ENCODE peak calls at places on chromosomes 1 and 21, in six cellular contexts. E is NB4, V is right lobe of liver, N is heart left ventricle, C is stomach, G is transverse colon. J is an unnamed sample.

GRCh38 chr1:227902641-227902990 is 45.1 kb downstream of the WNT9A start:
- DNase-seq in E (no peak), V (no peak), N (peak), C (no peak), G (no peak), J (peak)

GRCh38 chr1:172254521-172255222 is 165.8 kb upstream of the C1orf105 start:
- DNase-seq in E (peak), V (no peak), N (no peak), C (no peak), G (no peak), J (no peak)

GRCh38 chr1:108816049-108816882 is 40.6 kb downstream of the AKNAD1 start:
- DNase-seq in E (no peak), V (peak), N (peak), C (peak), G (peak), J (no peak)

GRCh38 chr1:156128749-156129682 is 14.5 kb downstream of the LMNA start:
- DNase-seq in E (peak), V (no peak), N (no peak), C (no peak), G (peak), J (no peak)

GRCh38 chr1:235917267-235917811 is 50.6 kb upstream of the LYST start:
- DNase-seq in E (peak), V (peak), N (no peak), C (peak), G (peak), J (no peak)

GRCh38 chr1:161096514-161096913 is 1.6 kb upstream of the KLHDC9 start:
- DNase-seq in E (no peak), V (no peak), N (no peak), C (no peak), G (no peak), J (no peak)

GRCh38 chr1:111842411-111842810 is 86.7 kb downstream of the DDX20 start:
- DNase-seq in E (no peak), V (no peak), N (no peak), C (no peak), G (no peak), J (no peak)

GRCh38 chr21:25005388-25005787 is 601.9 kb downstream of the MRPL39 start:
- DNase-seq in E (peak), V (no peak), N (no peak), C (no peak), G (no peak), J (no peak)

GRCh38 chr1:176206006-176206960 is 803 bp downstream of the COP1 start:
- DNase-seq in E (peak), V (peak), N (no peak), C (peak), G (peak), J (peak)

GRCh38 chr1:38826886-38827285 is 32.7 kb downstream of the RRAGC start:
- DNase-seq in E (no peak), V (no peak), N (no peak), C (no peak), G (no peak), J (no peak)

GRCh38 chr1:7640350-7640749 is 130.7 kb upstream of the VAMP3 start:
- DNase-seq in E (no peak), V (no peak), N (peak), C (no peak), G (no peak), J (peak)

GRCh38 chr1:36446261-36446660 is 4.0 kb downstream of the OSCP1 start:
- DNase-seq in E (peak), V (no peak), N (peak), C (no peak), G (no peak), J (peak)

GRCh38 chr1:7847599-7847998 is 5.3 kb downstream of the UTS2 start:
- DNase-seq in E (no peak), V (no peak), N (no peak), C (no peak), G (no peak), J (no peak)

GRCh38 chr1:156668801-156669637 is 8.2 kb downstream of the NES start:
- DNase-seq in E (no peak), V (no peak), N (no peak), C (no peak), G (no peak), J (no peak)

GRCh38 chr1:214380986-214381695 is 100.2 kb downstream of the SMYD2 start:
- DNase-seq in E (no peak), V (no peak), N (no peak), C (no peak), G (no peak), J (no peak)

GRCh38 chr1:192489046-192489445 is 86.5 kb upstream of the RGS1 start:
- DNase-seq in E (no peak), V (no peak), N (no peak), C (no peak), G (no peak), J (no peak)

DNA sequence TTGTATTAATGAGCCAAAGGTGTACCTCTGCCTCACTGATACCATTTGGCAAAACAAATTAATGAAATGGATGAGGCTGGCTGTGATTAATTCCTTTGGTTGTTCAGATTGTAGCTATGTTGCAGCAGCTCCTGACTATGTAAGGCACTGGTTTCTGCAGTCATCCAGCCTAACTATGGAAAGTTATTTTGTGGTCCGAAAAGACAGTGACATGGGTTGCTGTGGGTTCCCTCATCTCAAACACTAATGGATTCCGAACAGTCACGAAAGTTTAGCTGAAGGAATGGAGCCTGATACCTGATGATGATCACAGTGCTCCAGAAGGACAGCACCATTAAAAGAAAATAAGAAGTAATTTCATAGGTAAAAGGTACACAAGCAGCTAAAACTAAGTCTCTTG is 42.6 kb downstream of the WASF2 start:
- DNase-seq in E (no peak), V (no peak), N (no peak), C (no peak), G (no peak), J (no peak)
- H3K4me3 ChIP-seq in E (no peak), V (no peak), N (no peak), C (no peak), G (no peak), J (no peak)

GRCh38 chr1:62307516-62308492 is 11.4 kb downstream of the KANK4 start:
- DNase-seq in E (no peak), V (no peak), N (no peak), C (no peak), G (no peak), J (no peak)
- TF ChIP-seq POLR2A in E (no peak), V (no peak), N (no peak), C (no peak), G (no peak), J (no peak)

GRCh38 chr1:1894354-1895049 is 3.6 kb upstream of the GNB1 start:
- DNase-seq in E (no peak), V (no peak), N (peak), C (peak), G (peak), J (peak)
- H3K4me3 ChIP-seq in E (no peak), V (no peak), N (peak), C (no peak), G (no peak), J (no peak)

DNA sequence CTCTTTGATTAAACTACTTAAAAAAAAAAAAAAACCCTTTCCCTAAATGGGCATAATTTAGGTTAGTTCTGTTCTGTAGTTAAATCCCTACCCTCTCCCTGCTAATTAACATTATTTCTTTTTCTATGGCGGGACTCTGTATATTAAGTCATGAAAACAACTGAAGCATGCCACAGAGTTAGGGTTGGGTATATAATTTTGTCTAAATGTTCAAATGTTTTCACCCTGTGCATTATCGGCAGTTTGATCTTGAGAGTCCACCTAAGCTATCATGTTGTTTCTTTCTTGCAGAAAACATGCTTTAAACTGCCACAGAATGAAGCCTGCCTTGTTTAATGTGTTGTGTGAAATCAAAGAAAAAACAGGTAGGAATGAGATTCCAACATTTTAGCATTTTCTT is 4.0 kb downstream of the PBX1 start:
- DNase-seq in E (no peak), V (no peak), N (no peak), C (no peak), G (no peak), J (no peak)
- TF ChIP-seq POLR2A in E (no peak), V (no peak), N (no peak), C (no peak), G (no peak), J (no peak)

GRCh38 chr1:231630558-231631205 is 4.1 kb downstream of the DISC1 start:
- DNase-seq in E (no peak), V (no peak), N (no peak), C (no peak), G (no peak), J (no peak)
- H3K4me3 ChIP-seq in E (no peak), V (no peak), N (no peak), C (no peak), G (no peak), J (no peak)

GRCh38 chr1:16155537-16156410 is at the start of gene EPHA2:
- DNase-seq in E (no peak), V (peak), N (peak), C (peak), G (peak), J (peak)
- TF ChIP-seq POLR2A in E (no peak), V (peak), N (peak), C (no peak), G (peak), J (peak)

DNA sequence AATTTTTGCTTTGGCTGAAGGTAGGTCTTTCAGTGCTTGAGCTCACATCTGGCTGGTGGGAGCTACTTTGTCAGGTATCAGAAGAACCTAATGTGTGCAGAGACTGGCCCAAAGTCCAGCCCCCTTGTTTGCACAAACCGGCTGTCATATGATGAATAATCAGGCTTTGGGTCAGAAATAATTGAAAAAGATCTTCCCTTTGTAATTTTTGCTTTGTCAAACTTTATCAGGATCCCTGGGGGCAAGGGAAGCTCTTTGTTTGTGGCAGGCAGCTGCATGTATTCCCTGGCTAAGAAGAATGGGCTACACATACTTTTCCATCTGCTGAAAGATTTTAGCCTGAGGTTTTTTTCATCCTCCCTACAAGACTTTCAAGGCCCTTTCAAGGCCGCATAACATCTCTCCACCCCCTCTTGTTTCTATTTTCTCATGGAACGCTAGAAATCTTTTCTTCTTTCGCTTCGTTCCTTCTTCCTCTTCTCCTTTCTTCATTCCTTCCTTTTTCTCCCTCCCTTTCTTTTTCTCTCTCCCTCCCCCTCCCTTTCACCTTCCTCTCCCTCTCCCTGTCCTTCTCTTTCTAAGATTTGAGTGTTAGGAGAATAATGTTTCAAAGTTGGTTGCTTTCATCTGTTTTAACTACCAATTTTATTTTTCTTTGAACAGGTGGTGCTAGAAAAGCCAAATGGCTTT is 25.5 kb downstream of the TUFT1 start:
- DNase-seq in E (no peak), V (no peak), N (no peak), C (no peak), G (no peak), J (no peak)
- H3K4me3 ChIP-seq in E (no peak), V (no peak), N (no peak), C (no peak), G (no peak), J (no peak)

GRCh38 chr21:36859744-36860501 is 106.5 kb downstream of the HLCS start:
- DNase-seq in E (peak), V (peak), N (peak), C (peak), G (peak), J (peak)
- TF ChIP-seq POLR2A in E (peak), V (peak), N (no peak), C (no peak), G (no peak), J (no peak)

GRCh38 chr1:224014328-224014649 is 99.6 kb upstream of the FBXO28 start:
- DNase-seq in E (no peak), V (no peak), N (no peak), C (no peak), G (no peak), J (no peak)
- H3K4me3 ChIP-seq in E (no peak), V (no peak), N (no peak), C (no peak), G (no peak), J (no peak)

GRCh38 chr1:154218545-154218944 is 2.2 kb upstream of the UBAP2L start:
- DNase-seq in E (no peak), V (no peak), N (no peak), C (no peak), G (no peak), J (no peak)
- TF ChIP-seq POLR2A in E (no peak), V (no peak), N (no peak), C (no peak), G (no peak), J (no peak)

J was measured in spleen.